ENCODE peak calls at places on chromosomes 1 and 21, in nine cellular contexts. X is effector CD4-positive, alpha-beta T cell; U is activated naive CD4-positive, alpha-beta T cell treated with Interleukin-2 at 50 U/mL for 16 hours; V is NAMALWA; Z is HTR-8/SVneo; C is activated CD8-positive, alpha-beta memory T cell treated with anti-CD3 and anti-CD28 coated beads, Interleukin-2, amount 10 ng/mL, durations not matched to agents 7 days and 5 days; W is stimulated activated CD4-positive, alpha-beta T cell treated with anti-CD3 and anti-CD28 coated beads, Interleukin-2, amount 100 ng/mL, for 48 hours; N is T follicular helper cell; Y is left colon. K is an unnamed sample.

GRCh38 chr1:20089328-20090077 is 19.5 kb downstream of the PLA2G5 start:
- DNase-seq in X (no peak), U (no peak), V (peak), Z (no peak), C (no peak), W (no peak), N (no peak), Y (no peak), K (no peak)

GRCh38 chr21:43467785-43468184 is 40.9 kb upstream of the SIK1 start:
- DNase-seq in X (no peak), U (no peak), V (no peak), Z (no peak), C (no peak), W (peak), N (no peak), Y (peak), K (no peak)

GRCh38 chr1:16267690-16268180 is 30.8 kb upstream of the CPLANE2 start:
- DNase-seq in X (no peak), U (no peak), V (no peak), Z (no peak), C (no peak), W (no peak), N (no peak), Y (no peak), K (peak)

GRCh38 chr1:225813250-225813964 is 3.5 kb downstream of the EPHX1 start:
- DNase-seq in X (no peak), U (no peak), V (peak), Z (no peak), C (no peak), W (no peak), N (no peak), Y (peak), K (peak)

GRCh38 chr21:32698971-32699693 is 28.7 kb downstream of the SYNJ1 start:
- DNase-seq in X (no peak), U (no peak), V (no peak), Z (no peak), C (no peak), W (no peak), N (no peak), Y (peak), K (peak)

GRCh38 chr1:177700856-177701255 is 269.0 kb downstream of the SEC16B start:
- DNase-seq in X (no peak), U (no peak), V (no peak), Z (no peak), C (no peak), W (no peak), N (no peak), Y (no peak), K (no peak)

GRCh38 chr1:37932759-37933158 is 14.1 kb downstream of the INPP5B start:
- DNase-seq in X (no peak), U (no peak), V (no peak), Z (no peak), C (no peak), W (no peak), N (no peak), Y (no peak), K (peak)

GRCh38 chr1:100943533-100943932 is 47.6 kb downstream of the SLC30A7 start:
- DNase-seq in X (no peak), U (no peak), V (no peak), Z (no peak), C (no peak), W (no peak), N (no peak), Y (no peak), K (no peak)

GRCh38 chr1:229231754-229232119 is 39.2 kb upstream of the RAB4A start:
- DNase-seq in X (no peak), U (no peak), V (no peak), Z (no peak), C (no peak), W (no peak), N (no peak), Y (no peak), K (no peak)

GRCh38 chr21:26170471-26171309 is at the start of gene APP:
- DNase-seq in X (peak), U (peak), V (peak), Z (peak), C (peak), W (peak), N (peak), Y (peak), K (peak)

GRCh38 chr1:88683516-88683847 is 591 bp upstream of the PKN2 start:
- DNase-seq in X (peak), U (peak), V (peak), Z (peak), C (peak), W (peak), N (peak), Y (peak), K (no peak)

GRCh38 chr1:171909711-171910110 is 68.4 kb downstream of the DNM3 start:
- DNase-seq in X (no peak), U (no peak), V (no peak), Z (no peak), C (no peak), W (no peak), N (no peak), Y (no peak), K (no peak)

GRCh38 chr1:176656257-176656995 is 193.5 kb downstream of the PAPPA2 start:
- DNase-seq in X (no peak), U (no peak), V (no peak), Z (no peak), C (no peak), W (no peak), N (no peak), Y (no peak), K (peak)

GRCh38 chr1:163298340-163298739 is 23.4 kb upstream of the NUF2 start:
- DNase-seq in X (no peak), U (no peak), V (no peak), Z (no peak), C (no peak), W (no peak), N (no peak), Y (no peak), K (no peak)

GRCh38 chr1:200912737-200913407 is 18.2 kb downstream of the INAVA start:
- DNase-seq in X (no peak), U (no peak), V (no peak), Z (no peak), C (no peak), W (no peak), N (no peak), Y (peak), K (no peak)

GRCh38 chr1:90579212-90579802 is 137.8 kb downstream of the BARHL2 start:
- DNase-seq in X (no peak), U (no peak), V (peak), Z (peak), C (no peak), W (no peak), N (no peak), Y (no peak), K (peak)